ENCODE peak calls at places on chromosomes 12 and 14, in eight cellular contexts. N, L, R, Q, K, M, H and U are unnamed samples.

GRCh38 chr12:93763746-93764147 is 86.6 kb downstream of the CRADD start:
- DNase-seq in H (no peak), N (no peak), Q (no peak), M (no peak), L (no peak), K (no peak), R (no peak), U (no peak)

GRCh38 chr12:2535583-2536187 is 259.1 kb upstream of the FKBP4 start:
- DNase-seq in M (no peak), K (no peak), N (no peak), Q (no peak), H (no peak), R (peak; percentile 20), L (no peak), U (no peak)

GRCh38 chr12:103877934-103878510 is 37.0 kb upstream of the NT5DC3 start:
- DNase-seq in K (peak; percentile 63), M (peak; percentile 44), H (peak; percentile 64), L (peak; percentile 64), N (peak; percentile 67), Q (peak; percentile 49), R (peak; percentile 68), U (peak; percentile 75)

GRCh38 chr12:107395817-107396216 is 289.8 kb upstream of the PWP1 start:
- DNase-seq in K (no peak), N (no peak), H (no peak), R (no peak), M (no peak), L (no peak), Q (no peak), U (no peak)

GRCh38 chr14:88798161-88798560 is 5.4 kb upstream of the EML5 start:
- DNase-seq in H (no peak), L (no peak), Q (no peak), K (no peak), M (no peak), N (peak; percentile 3), R (no peak), U (no peak)

GRCh38 chr12:105948331-105948730 is 190.4 kb downstream of the NUAK1 start:
- DNase-seq in L (no peak), M (no peak), Q (no peak), H (no peak), N (no peak), R (peak; percentile 23), K (no peak), U (no peak)

GRCh38 chr12:40031965-40032364 is 73.9 kb downstream of the SLC2A13 start:
- DNase-seq in N (peak; percentile 48), L (no peak), H (no peak), Q (no peak), K (no peak), R (no peak), M (no peak), U (no peak)

GRCh38 chr14:61812347-61813100 is 50.3 kb downstream of the SNAPC1 start:
- DNase-seq in L (no peak), R (no peak), Q (no peak), K (no peak), H (no peak), N (no peak), M (no peak), U (no peak)

GRCh38 chr14:102320033-102320660 is 601 bp downstream of the ZNF839 start:
- DNase-seq in R (peak; percentile 56), N (peak; percentile 60), Q (no peak), M (peak; percentile 55), L (no peak), H (no peak), K (peak; percentile 70), U (peak; percentile 69)

GRCh38 chr12:89980236-89980635 is 271.6 kb upstream of the ATP2B1 start:
- DNase-seq in L (no peak), K (no peak), Q (no peak), H (no peak), N (peak; percentile 43), R (peak; percentile 59), M (peak; percentile 30), U (peak; percentile 53)

GRCh38 chr12:47967461-47968430 is 4.3 kb downstream of the TMEM106C start:
- DNase-seq in R (peak; percentile 17), N (no peak), L (no peak), M (no peak), H (no peak), Q (no peak), K (no peak), U (no peak)

GRCh38 chr14:105392161-105393090 is 5.9 kb upstream of the TEX22 start:
- DNase-seq in Q (no peak), M (peak; percentile 22), H (no peak), K (no peak), L (no peak), R (no peak), N (no peak), U (no peak)

GRCh38 chr14:67987596-67987995 is 168.0 kb downstream of the RAD51B start:
- DNase-seq in N (peak; percentile 6), Q (no peak), L (no peak), H (no peak), R (peak; percentile 95), K (peak; percentile 46), M (no peak), U (no peak)

GRCh38 chr14:55207832-55208231 is 16.4 kb upstream of the DLGAP5 start:
- DNase-seq in R (no peak), M (no peak), H (no peak), L (peak; percentile 6), Q (no peak), K (no peak), N (no peak), U (no peak)

DNA sequence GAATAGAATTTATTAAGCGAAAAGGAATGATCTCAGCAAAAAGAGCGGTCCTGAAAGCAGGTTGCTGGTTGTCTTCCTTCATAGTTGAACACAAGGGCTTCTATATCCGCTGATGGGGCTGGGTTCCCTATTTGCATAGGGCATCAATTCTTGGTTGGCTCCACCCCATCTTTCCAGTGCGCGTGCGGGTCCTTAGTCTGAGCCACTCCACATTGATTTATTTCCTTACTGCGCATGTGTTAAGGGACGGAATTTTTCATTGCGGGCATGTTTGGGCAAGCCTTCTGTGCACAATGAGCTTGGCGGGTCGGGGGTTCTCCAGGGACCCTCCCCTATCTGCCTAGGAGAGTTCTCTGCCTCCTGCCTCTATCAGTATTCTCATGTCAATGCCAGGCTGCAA is 21.2 kb upstream of the DLGAP5 start:
- DNase-seq in R (no peak), Q (no peak), L (no peak), N (no peak), M (no peak), K (no peak), H (no peak), U (no peak)
- TF ChIP-seq POLR2A in R (no peak), Q (no peak), L (no peak), N (no peak), M (no peak), K (no peak), H (no peak), U (no peak)

DNA sequence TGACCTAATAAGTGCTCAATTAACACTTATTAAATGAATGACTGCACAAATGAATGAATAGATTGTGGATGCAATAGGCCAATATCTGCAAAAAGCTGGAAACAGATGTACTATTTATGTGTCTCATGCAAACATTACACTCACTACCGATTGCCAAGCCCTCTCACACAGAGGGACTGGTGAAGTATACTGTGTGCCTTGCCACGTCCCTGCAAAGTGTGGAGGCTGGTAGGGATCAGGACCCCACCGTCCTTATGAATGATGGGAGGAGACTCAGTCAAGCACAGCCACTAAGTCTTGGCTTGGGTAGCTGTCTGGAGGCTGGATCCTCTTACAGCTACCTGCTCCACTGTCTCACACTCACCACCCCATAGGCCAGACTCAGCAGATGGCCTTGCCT is 3.9 kb upstream of the TUNAR start:
- DNase-seq in K (no peak), M (no peak), H (no peak), Q (no peak), R (no peak), N (no peak), L (no peak), U (no peak)
- H3K27me3 ChIP-seq in K (no peaks in the 10 kb centered on the region), M (peaks cover 51% of the 10 kb centered on the region), H (peaks cover 46% of the 10 kb centered on the region), Q (peaks cover 8% of the 10 kb centered on the region), R (peaks cover 15% of the 10 kb centered on the region), N (no peaks in the 10 kb centered on the region), L (peaks cover 26% of the 10 kb centered on the region), U (peaks cover 26% of the 10 kb centered on the region)

GRCh38 chr12:53039851-53040250 is 10.0 kb upstream of the TNS2 start:
- DNase-seq in H (no peak), M (no peak), N (no peak), R (no peak), Q (no peak), K (no peak), L (no peak), U (no peak)
- H3K27ac ChIP-seq in H (no peak overlapping the region), M (no peak overlapping the region), N (no peak overlapping the region), R (no peak overlapping the region), Q (no peak overlapping the region), K (no peak overlapping the region), L (no peak overlapping the region), U (no peak overlapping the region)

DNA sequence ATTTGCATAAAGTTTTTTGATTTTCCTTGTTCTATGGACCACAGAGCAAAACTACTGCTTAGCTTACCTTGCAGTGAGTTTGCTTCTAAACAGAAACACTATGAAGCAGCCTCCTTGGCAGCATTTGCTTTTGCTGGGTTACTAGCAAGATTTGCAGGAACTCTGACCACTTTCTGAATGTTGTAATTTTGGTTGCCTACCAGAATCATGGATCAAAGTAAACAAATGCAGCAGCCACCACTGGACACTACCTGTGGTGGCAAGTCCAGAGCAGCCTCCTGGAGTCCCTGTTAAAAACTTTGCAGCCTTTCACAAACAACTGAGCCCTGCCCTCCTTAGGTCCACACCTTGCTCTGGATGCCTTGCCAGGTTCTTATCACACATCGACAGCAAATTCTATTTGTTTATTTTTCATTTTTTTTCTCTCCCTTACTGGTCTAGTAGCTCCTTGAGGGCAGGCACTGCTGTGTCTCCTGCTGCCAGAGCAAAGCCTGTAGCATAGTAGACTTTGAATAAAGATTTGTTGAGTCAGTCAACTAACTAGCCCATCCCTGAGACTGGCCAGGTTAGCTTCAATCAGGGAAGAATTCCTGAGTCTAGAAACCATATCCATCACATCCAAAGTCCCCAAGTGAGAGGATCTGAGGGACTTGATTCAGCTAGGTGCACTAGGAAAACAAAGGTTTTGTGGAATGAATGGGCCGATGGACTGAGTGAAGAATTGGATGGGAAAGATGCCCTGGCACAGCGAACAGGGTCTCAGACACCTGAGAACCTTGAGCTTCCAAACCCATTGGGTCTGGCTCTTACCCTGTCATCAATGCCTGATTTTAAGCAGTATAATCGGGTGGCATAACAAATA is 5.7 kb downstream of the TTC6 start:
- DNase-seq in M (no peak), H (no peak), L (no peak), Q (no peak), K (no peak), R (no peak), N (no peak), U (no peak)
- TF ChIP-seq POLR2A in M (no peak), H (no peak), L (no peak), Q (no peak), K (no peak), R (no peak), N (no peak), U (no peak)

GRCh38 chr12:109027767-109028166 is 6.9 kb upstream of the SVOP start:
- DNase-seq in M (no peak), R (peak; percentile 64), K (no peak), L (no peak), H (no peak), Q (no peak), N (no peak), U (no peak)
- H3K27me3 ChIP-seq in M (no peaks in the 10 kb centered on the region), R (peaks cover 2% of the 10 kb centered on the region), K (no peaks in the 10 kb centered on the region), L (no peaks in the 10 kb centered on the region), H (no peaks in the 10 kb centered on the region), Q (no peaks in the 10 kb centered on the region), N (peaks cover 4% of the 10 kb centered on the region), U (no peaks in the 10 kb centered on the region)